ENCODE peak calls at places on chromosome X, in five cellular contexts. Z is K562, O is Peyer's patch, N is H1, L is ovary. B is an unnamed sample.

GRCh38 chrX:997631-998137 is 214.8 kb downstream of the CRLF2 start:
- DNase-seq in N (peak; percentile 39), L (no peak), O (no peak), Z (no peak), B (no peak)

GRCh38 chrX:1600406-1601050 is 9.1 kb downstream of the AKAP17A start:
- DNase-seq in O (no peak), N (no peak), L (no peak), Z (no peak), B (no peak)

GRCh38 chrX:120358687-120359086 is 3.2 kb upstream of the ATP1B4 start:
- DNase-seq in Z (no peak), O (no peak), L (no peak), N (no peak), B (no peak)

GRCh38 chrX:51860679-51861078 is 32.7 kb upstream of the MAGED1 start:
- DNase-seq in O (no peak), N (no peak), Z (peak; percentile 28), L (peak; percentile 16), B (peak; percentile 44)

GRCh38 chrX:96721398-96721797 is 36.8 kb downstream of the DIAPH2 start:
- DNase-seq in O (no peak), N (no peak), Z (no peak), L (no peak), B (peak; percentile 9)

GRCh38 chrX:132425744-132426318 is 63.0 kb downstream of the MBNL3 start:
- DNase-seq in L (no peak), O (no peak), Z (no peak), N (no peak), B (no peak)

GRCh38 chrX:136210806-136211205 is 40.4 kb downstream of the MAP7D3 start:
- DNase-seq in O (no peak), N (no peak), Z (no peak), L (no peak), B (no peak)

GRCh38 chrX:154712781-154713391 is 38.0 kb downstream of the GAB3 start:
- DNase-seq in Z (no peak), N (no peak), L (no peak), O (no peak), B (peak; percentile 26)

GRCh38 chrX:133402042-133402453 is 13.2 kb downstream of the GPC4 start:
- DNase-seq in N (no peak), O (no peak), L (peak; percentile 22), Z (no peak), B (no peak)

GRCh38 chrX:129798888-129799287 is 19.1 kb downstream of the SASH3 start:
- DNase-seq in N (no peak), L (no peak), Z (no peak), O (no peak), B (no peak)

GRCh38 chrX:55056820-55057690 is 17.8 kb upstream of the PAGE2B start:
- DNase-seq in L (no peak), O (no peak), Z (peak; percentile 8), N (no peak), B (peak; percentile 9)

GRCh38 chrX:2627272-2627867 is 63.7 kb upstream of the CD99 start:
- DNase-seq in N (no peak), O (no peak), L (peak; percentile 35), Z (peak; percentile 63), B (peak; percentile 43)

GRCh38 chrX:63686878-63687714 is 97.9 kb downstream of the ARHGEF9 start:
- DNase-seq in L (no peak), N (peak; percentile 0), Z (peak; percentile 26), O (no peak), B (peak; percentile 17)

GRCh38 chrX:115583730-115584004 is 22.7 kb downstream of the PLS3 start:
- DNase-seq in L (no peak), N (no peak), O (no peak), Z (no peak), B (no peak)
- H3K4me3 ChIP-seq in L (no peak overlapping the region), N (no peak overlapping the region), O (no peak overlapping the region), Z (no peak overlapping the region), B (no peak overlapping the region)

GRCh38 chrX:38895775-38896174 is 94.5 kb downstream of the MID1IP1 start:
- DNase-seq in L (no peak), Z (no peak), O (no peak), N (no peak), B (peak; percentile 51)

GRCh38 chrX:38890963-38891362 is 89.7 kb downstream of the MID1IP1 start:
- DNase-seq in Z (no peak), N (no peak), O (no peak), L (no peak), B (peak; percentile 79)

GRCh38 chrX:38890326-38890725 is 89.1 kb downstream of the MID1IP1 start:
- DNase-seq in O (no peak), N (no peak), L (no peak), Z (no peak), B (no peak)

GRCh38 chrX:38891641-38892413 is 90.6 kb downstream of the MID1IP1 start:
- DNase-seq in N (no peak), L (no peak), O (no peak), Z (no peak), B (no peak)

DNA sequence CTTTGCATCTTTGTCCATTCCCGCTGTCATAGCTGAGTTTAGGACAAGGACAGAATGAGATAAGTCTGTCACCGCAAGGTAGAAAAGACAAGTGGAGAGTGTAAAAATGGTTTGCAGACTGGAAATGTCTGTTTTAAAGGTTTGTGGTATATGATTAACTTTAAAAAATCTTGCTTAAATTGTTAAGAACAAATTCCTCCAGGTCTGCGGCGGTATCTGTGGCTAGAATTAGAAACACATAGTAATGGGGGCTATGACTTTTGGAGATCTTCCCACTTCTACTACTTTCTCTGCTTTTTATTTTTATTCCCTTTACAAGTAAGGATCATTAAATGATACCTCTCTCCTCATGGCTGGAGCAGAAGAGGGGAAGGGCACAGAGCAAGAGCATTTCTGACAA is 92.2 kb downstream of the MID1IP1 start:
- DNase-seq in Z (no peak), L (no peak), N (no peak), O (no peak), B (no peak)
- H3K27ac ChIP-seq in Z (no peak overlapping the region), L (no peak overlapping the region), N (no peak overlapping the region), O (no peak overlapping the region), B (no peak overlapping the region)

DNA sequence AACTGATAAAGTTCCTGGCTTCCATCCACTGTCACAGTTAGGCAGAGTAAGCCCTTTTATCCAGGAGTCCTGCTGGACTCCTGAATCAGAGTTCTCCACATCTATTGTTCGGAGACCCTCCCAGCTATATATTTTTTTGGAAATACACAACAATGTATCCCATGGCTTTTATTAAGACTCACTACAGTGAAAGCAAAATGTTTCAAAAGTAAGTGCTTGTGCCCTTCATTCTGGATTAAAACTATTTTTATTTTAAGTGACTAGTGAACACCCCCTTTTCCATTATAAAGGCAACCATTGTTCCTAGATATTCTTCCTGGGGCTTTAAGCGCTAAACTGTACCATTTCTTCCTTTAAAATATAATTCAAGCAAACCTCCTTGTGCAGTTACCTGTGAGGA is 56.8 kb downstream of the KIF4A start:
- DNase-seq in N (no peak), Z (no peak), L (no peak), O (no peak), B (no peak)
- H3K9me3 ChIP-seq in N (peaks cover 4% of the 10 kb centered on the region), Z (no peaks in the 10 kb centered on the region), L (no peaks in the 10 kb centered on the region), O (no peaks in the 10 kb centered on the region), B (no peaks in the 10 kb centered on the region)

GRCh38 chrX:56766554-56767412 is 37.7 kb downstream of the NBDY start:
- DNase-seq in O (no peak), Z (no peak), L (no peak), N (no peak), B (no peak)
- H3K4me3 ChIP-seq in O (no peak overlapping the region), Z (no peak overlapping the region), L (peak overlapping the region; percentile 50), N (no peak overlapping the region), B (peak overlapping the region; percentile 67)

GRCh38 chrX:148567779-148568178 is 67.4 kb downstream of the AFF2 start:
- DNase-seq in Z (peak; percentile 24), O (no peak), L (no peak), N (no peak), B (no peak)

GRCh38 chrX:148568763-148569162 is 68.3 kb downstream of the AFF2 start:
- DNase-seq in L (no peak), O (no peak), Z (no peak), N (no peak), B (no peak)

GRCh38 chrX:148567229-148567628 is 66.8 kb downstream of the AFF2 start:
- DNase-seq in L (no peak), O (no peak), Z (peak; percentile 50), N (no peak), B (no peak)

DNA sequence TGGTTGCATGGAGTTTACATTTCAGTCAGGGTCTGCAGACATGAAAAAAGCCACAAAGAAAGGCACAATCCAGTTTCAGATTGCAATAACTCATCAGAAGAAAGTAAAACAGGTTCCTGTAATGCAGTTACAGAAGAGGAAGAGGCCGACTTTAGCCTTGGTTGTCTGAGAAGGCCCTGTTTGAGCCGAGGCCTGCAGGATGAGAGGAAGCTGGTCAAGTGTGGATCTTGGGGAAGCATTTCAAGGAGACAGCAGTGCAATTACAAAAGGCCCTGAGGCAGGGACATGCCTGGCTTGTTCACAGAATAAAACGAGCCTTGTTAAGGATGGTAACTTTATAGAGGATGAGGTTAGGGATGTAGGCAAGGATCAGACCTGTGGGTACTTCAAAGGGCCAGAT is 62.4 kb downstream of the AFF2 start:
- DNase-seq in L (no peak), N (no peak), O (no peak), Z (no peak), B (no peak)
- H3K27ac ChIP-seq in L (no peak overlapping the region), N (no peak overlapping the region), O (no peak overlapping the region), Z (no peak overlapping the region), B (no peak overlapping the region)

GRCh38 chrX:72475338-72475737 is 97.3 kb downstream of the HDAC8 start:
- DNase-seq in N (peak; percentile 7), L (no peak), Z (no peak), O (no peak), B (no peak)
- H3K9me3 ChIP-seq in N (no peaks in the 10 kb centered on the region), L (no peaks in the 10 kb centered on the region), Z (no peaks in the 10 kb centered on the region), O (no peaks in the 10 kb centered on the region), B (no peaks in the 10 kb centered on the region)

DNA sequence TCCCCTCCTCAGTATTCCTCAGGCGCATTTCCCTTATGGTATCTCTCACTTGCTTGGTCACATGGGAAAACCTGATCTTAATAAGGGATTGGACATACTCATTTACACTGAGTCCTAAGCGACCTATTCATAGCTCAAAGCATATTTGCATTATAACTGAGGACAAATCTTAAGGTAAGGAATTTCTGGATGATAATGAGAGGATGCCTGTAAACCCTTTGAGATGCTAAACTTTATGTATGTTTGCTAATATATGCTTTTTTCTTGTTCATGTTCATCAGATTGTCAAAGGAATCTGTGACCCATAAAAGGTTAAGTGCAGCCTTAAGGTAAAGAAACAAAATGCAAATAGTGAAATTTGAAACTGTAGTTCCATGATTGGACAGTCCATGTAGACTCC is 53.8 kb upstream of the TRPC5OS start:
- DNase-seq in Z (no peak), L (no peak), O (no peak), N (no peak), B (no peak)
- H3K4me3 ChIP-seq in Z (no peak overlapping the region), L (no peak overlapping the region), O (no peak overlapping the region), N (no peak overlapping the region), B (no peak overlapping the region)

B was measured in small intestine.